ENCODE peak calls at places on chromosomes 2 and 18, in six cellular contexts. J is heart left ventricle, K is adrenal gland, P is Peyer's patch, R is transverse colon, D is ascending aorta. G is an unnamed sample. For H3K36me3, the result is how much of the 10 kb centered on the place peaks cover.

GRCh38 chr2:102114851-102115497 is 27.6 kb upstream of the IL1R1 start:
- DNase-seq in J (no peak), D (no peak), P (no peak), R (no peak), K (no peak), G (no peak)

GRCh38 chr2:176641436-176641835 is 372.2 kb downstream of the MTX2 start:
- DNase-seq in D (no peak), R (no peak), K (no peak), J (no peak), P (no peak), G (no peak)

GRCh38 chr2:60100034-60100433 is 453.4 kb downstream of the BCL11A start:
- DNase-seq in P (no peak), K (no peak), D (no peak), R (no peak), J (no peak), G (no peak)

GRCh38 chr2:63104482-63104881 is 53.9 kb downstream of the OTX1 start:
- DNase-seq in D (no peak), P (no peak), J (no peak), K (no peak), R (no peak), G (no peak)

GRCh38 chr2:189096769-189097447 is 82.7 kb downstream of the COL5A2 start:
- DNase-seq in P (no peak), J (no peak), R (no peak), D (no peak), K (no peak), G (no peak)

GRCh38 chr2:133736674-133737073 is 168.4 kb upstream of the NCKAP5 start:
- DNase-seq in P (no peak), J (no peak), R (no peak), D (no peak), K (no peak), G (no peak)

GRCh38 chr2:124136110-124136509 is 111.0 kb downstream of the CNTNAP5 start:
- DNase-seq in R (no peak), K (no peak), P (no peak), J (no peak), D (no peak), G (no peak)

GRCh38 chr2:46800625-46801024 is 115.0 kb downstream of the MCFD2 start:
- DNase-seq in R (no peak), P (no peak), D (no peak), K (no peak), J (no peak), G (peak)

GRCh38 chr2:109447251-109447661 is 166.5 kb downstream of the SEPTIN10 start:
- DNase-seq in J (no peak), D (no peak), R (no peak), P (no peak), K (no peak), G (no peak)

GRCh38 chr18:853471-853870 is 41.4 kb upstream of the YES1 start:
- DNase-seq in J (no peak), P (no peak), K (no peak), D (no peak), R (no peak), G (no peak)

GRCh38 chr2:219618733-219619122 is 8.7 kb upstream of the SLC4A3 start:
- DNase-seq in D (no peak), R (no peak), P (no peak), K (no peak), J (no peak), G (no peak)

GRCh38 chr2:219620546-219620945 is 6.9 kb upstream of the SLC4A3 start:
- DNase-seq in P (no peak), D (no peak), J (no peak), K (no peak), R (no peak), G (no peak)

GRCh38 chr2:219622472-219622871 is 5.0 kb upstream of the SLC4A3 start:
- DNase-seq in R (no peak), P (no peak), D (no peak), J (no peak), K (no peak), G (no peak)

GRCh38 chr2:219616550-219616949 is 10.9 kb upstream of the SLC4A3 start:
- DNase-seq in R (no peak), P (no peak), J (peak), K (no peak), D (no peak), G (no peak)

GRCh38 chr2:219619235-219619634 is 8.2 kb upstream of the SLC4A3 start:
- DNase-seq in K (no peak), P (no peak), J (no peak), R (no peak), D (no peak), G (no peak)
- TF ChIP-seq CTCF in K (no peak), P (no peak), J (no peak), R (no peak), D (no peak), G (no peak)

GRCh38 chr18:26930630-26931029 is 65.1 kb upstream of the AQP4 start:
- DNase-seq in P (no peak), R (no peak), J (no peak), D (no peak), K (no peak), G (no peak)

GRCh38 chr18:26928669-26929313 is 63.3 kb upstream of the AQP4 start:
- DNase-seq in D (no peak), K (no peak), J (no peak), R (no peak), P (no peak), G (peak)

GRCh38 chr18:26931659-26932058 is 66.2 kb upstream of the AQP4 start:
- DNase-seq in P (no peak), D (no peak), J (no peak), R (no peak), K (no peak), G (no peak)
- H3K4me3 ChIP-seq in P (no peak), D (no peak), J (no peak), R (no peak), K (no peak), G (no peak)

GRCh38 chr2:68387408-68388350 is 22.6 kb downstream of the PLEK start:
- DNase-seq in D (no peak), R (no peak), P (no peak), K (no peak), J (no peak), G (no peak)
- H3K36me3 ChIP-seq in D (under half), R (under half), P (under half), K (under half), J (under half), G (under half)

GRCh38 chr2:85231242-85231805 is 96.5 kb downstream of the TGOLN2 start:
- DNase-seq in J (no peak), D (no peak), P (no peak), R (no peak), K (no peak), G (no peak)
- TF ChIP-seq CTCF in J (no peak), D (no peak), P (no peak), R (no peak), K (no peak), G (no peak)

DNA sequence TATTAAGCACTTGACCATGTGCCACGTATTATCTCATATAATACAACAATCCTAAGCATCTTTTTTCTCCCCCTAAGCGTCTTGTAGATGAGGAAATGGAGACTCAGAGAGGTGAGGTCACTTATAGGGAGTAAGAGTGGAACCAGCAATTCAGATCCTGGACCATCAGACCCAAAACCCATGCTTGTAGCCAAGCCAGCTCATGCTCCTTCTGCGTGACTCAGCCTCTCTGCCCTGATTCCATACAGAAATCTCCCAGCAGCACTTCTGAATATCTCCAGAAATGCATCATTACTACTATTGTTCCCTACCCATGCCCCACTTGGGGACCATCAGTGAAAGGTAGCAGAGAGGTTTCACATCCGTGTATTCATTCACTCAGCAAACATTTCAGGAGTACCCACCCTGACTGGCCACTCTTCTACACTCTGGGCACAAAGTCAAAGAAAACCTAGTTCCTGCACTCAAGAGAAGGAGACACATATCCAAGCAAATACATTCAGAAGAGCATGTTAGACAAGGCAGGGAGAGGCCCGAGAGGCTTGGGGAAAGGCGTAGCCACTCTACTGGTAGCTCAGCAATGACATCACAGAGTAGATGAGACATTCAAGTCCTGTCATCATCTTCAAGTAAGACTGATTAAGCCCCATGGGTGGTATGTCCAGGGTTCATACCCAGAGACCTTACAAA is 141.9 kb downstream of the MTCL1 start:
- DNase-seq in P (no peak), J (no peak), K (no peak), R (no peak), D (no peak), G (no peak)
- H3K4me3 ChIP-seq in P (no peak), J (no peak), K (no peak), R (no peak), D (no peak), G (no peak)

DNA sequence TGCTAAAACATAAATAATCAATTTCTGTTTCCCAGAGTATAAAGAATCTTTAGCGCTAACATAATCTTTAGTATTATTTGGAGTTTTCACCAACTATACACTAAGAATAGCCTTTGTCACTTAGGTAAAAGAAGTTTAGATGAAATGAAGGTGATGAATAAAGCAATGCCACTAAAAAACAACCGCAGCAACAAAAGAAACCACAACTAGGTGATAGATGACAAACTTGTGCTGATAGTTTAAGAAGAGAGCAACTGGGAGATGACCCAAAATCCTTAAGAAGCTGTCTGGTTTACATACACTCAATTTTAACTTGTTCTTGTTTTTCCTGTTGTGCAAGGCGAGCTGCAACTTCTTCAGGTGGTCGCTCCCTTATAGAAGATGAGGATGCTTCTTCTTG is 24.8 kb downstream of the IMMT start:
- DNase-seq in K (no peak), P (no peak), J (no peak), R (no peak), D (no peak), G (no peak)
- H3K36me3 ChIP-seq in K (under half), P (under half), J (half or more), R (under half), D (half or more), G (under half)

GRCh38 chr2:103667335-103667884 is 905.6 kb downstream of the TMEM182 start:
- DNase-seq in J (no peak), K (no peak), R (no peak), D (no peak), P (no peak), G (no peak)
- TF ChIP-seq CTCF in J (no peak), K (no peak), R (no peak), D (no peak), P (no peak), G (no peak)